ENCODE peak calls at places on chromosomes 12 and 14, in five cellular contexts. One of them, this sample, is unnamed.

GRCh38 chr14:100816286-100816949 is 9.5 kb upstream of the MEG3 start:
- DNase-seq in NCI-H69: no peak
- DNase-seq in EH: no peak
- DNase-seq in T-cell: no peak
- DNase-seq in Caco-2: no peak
- DNase-seq in this sample: no peak

GRCh38 chr12:52561880-52562449 is 9.0 kb upstream of the KRT71 start:
- DNase-seq in NCI-H69: no peak
- DNase-seq in EH: peak
- DNase-seq in T-cell: no peak
- DNase-seq in Caco-2: peak
- DNase-seq in this sample: no peak

GRCh38 chr14:100649173-100649519 is 61.9 kb upstream of the BEGAIN start:
- DNase-seq in NCI-H69: peak
- DNase-seq in EH: peak
- DNase-seq in T-cell: no peak
- DNase-seq in Caco-2: no peak
- DNase-seq in this sample: peak

GRCh38 chr14:22598896-22599244 is 770 bp downstream of the ABHD4 start:
- DNase-seq in NCI-H69: peak
- DNase-seq in EH: peak
- DNase-seq in T-cell: no peak
- DNase-seq in Caco-2: peak
- DNase-seq in this sample: peak

GRCh38 chr12:98439471-98440164 is 75.8 kb upstream of the TMPO start:
- DNase-seq in NCI-H69: peak
- DNase-seq in EH: peak
- DNase-seq in T-cell: no peak
- DNase-seq in Caco-2: no peak
- DNase-seq in this sample: peak

GRCh38 chr12:20189767-20190166 is 178.6 kb upstream of the PDE3A start:
- DNase-seq in NCI-H69: no peak
- DNase-seq in EH: no peak
- DNase-seq in T-cell: no peak
- DNase-seq in Caco-2: no peak
- DNase-seq in this sample: no peak

GRCh38 chr12:108700833-108701450 is 30.4 kb downstream of the CORO1C start:
- DNase-seq in NCI-H69: peak
- DNase-seq in EH: no peak
- DNase-seq in T-cell: no peak
- DNase-seq in Caco-2: no peak
- DNase-seq in this sample: no peak

GRCh38 chr12:4720637-4720995 is 416 bp downstream of the GALNT8 start:
- DNase-seq in NCI-H69: no peak
- DNase-seq in EH: no peak
- DNase-seq in T-cell: no peak
- DNase-seq in Caco-2: no peak
- DNase-seq in this sample: no peak

GRCh38 chr12:116454950-116455447 is 104.2 kb upstream of the MAP1LC3B2 start:
- DNase-seq in NCI-H69: no peak
- DNase-seq in EH: peak
- DNase-seq in T-cell: no peak
- DNase-seq in Caco-2: no peak
- DNase-seq in this sample: peak

GRCh38 chr14:74083161-74083560 is 1.1 kb downstream of the ALDH6A1 start:
- DNase-seq in NCI-H69: no peak
- DNase-seq in EH: peak
- DNase-seq in T-cell: no peak
- DNase-seq in Caco-2: no peak
- DNase-seq in this sample: no peak

GRCh38 chr12:131793623-131794022 is 34.6 kb upstream of the MMP17 start:
- DNase-seq in NCI-H69: no peak
- DNase-seq in EH: peak
- DNase-seq in T-cell: no peak
- DNase-seq in Caco-2: no peak
- DNase-seq in this sample: no peak

GRCh38 chr12:30996255-30996654 is 69.7 kb downstream of the TSPAN11 start:
- DNase-seq in NCI-H69: peak
- DNase-seq in EH: peak
- DNase-seq in T-cell: no peak
- DNase-seq in Caco-2: no peak
- DNase-seq in this sample: peak

GRCh38 chr14:103185051-103186027 is 62.1 kb downstream of the TNFAIP2 start:
- DNase-seq in NCI-H69: peak
- DNase-seq in EH: peak
- DNase-seq in T-cell: no peak
- DNase-seq in Caco-2: peak
- DNase-seq in this sample: no peak

GRCh38 chr12:113914176-113914575 is 51.9 kb downstream of the RBM19 start:
- DNase-seq in NCI-H69: no peak
- DNase-seq in EH: no peak
- DNase-seq in T-cell: no peak
- DNase-seq in Caco-2: no peak
- DNase-seq in this sample: no peak

GRCh38 chr12:12946686-12947355 is 5.1 kb downstream of the GPRC5D start:
- DNase-seq in NCI-H69: no peak
- DNase-seq in EH: peak
- DNase-seq in T-cell: no peak
- DNase-seq in Caco-2: no peak
- DNase-seq in this sample: no peak

GRCh38 chr12:64258576-64258975 is 36.5 kb upstream of the KICS2 start:
- DNase-seq in NCI-H69: peak
- DNase-seq in EH: no peak
- DNase-seq in T-cell: no peak
- DNase-seq in Caco-2: no peak
- DNase-seq in this sample: no peak

GRCh38 chr12:62021808-62022207 is 238.4 kb upstream of the USP15 start:
- DNase-seq in NCI-H69: no peak
- DNase-seq in EH: no peak
- DNase-seq in T-cell: no peak
- DNase-seq in Caco-2: peak
- DNase-seq in this sample: no peak

GRCh38 chr14:77306406-77307098 is 14.1 kb downstream of the POMT2 start:
- DNase-seq in NCI-H69: no peak
- DNase-seq in EH: peak
- DNase-seq in T-cell: no peak
- DNase-seq in Caco-2: no peak
- DNase-seq in this sample: no peak